ENCODE peak calls at places on chromosome 1, in seven cellular contexts. One of them, this sample, is unnamed.

GRCh38 chr1:180255538-180256352 is 25.7 kb downstream of the LHX4 start:
- DNase-seq in adipocyte: no peak
- DNase-seq in endothelial cell: no peak
- DNase-seq in AG04450: no peak
- DNase-seq in NCI-H524: no peak
- DNase-seq in kidney tubule cell: no peak
- DNase-seq in lower leg skin: no peak
- DNase-seq in this sample: no peak

GRCh38 chr1:1185101-1185765 is 11.6 kb downstream of the TTLL10 start:
- DNase-seq in endothelial cell: peak; percentile 3
- DNase-seq in NCI-H524: no peak
- DNase-seq in lower leg skin: no peak
- DNase-seq in kidney tubule cell: no peak
- DNase-seq in AG04450: no peak
- DNase-seq in adipocyte: no peak
- DNase-seq in this sample: no peak

GRCh38 chr1:33335020-33335419 is 14.1 kb upstream of the A3GALT2 start:
- DNase-seq in lower leg skin: no peak
- DNase-seq in endothelial cell: no peak
- DNase-seq in adipocyte: no peak
- DNase-seq in AG04450: no peak
- DNase-seq in NCI-H524: no peak
- DNase-seq in kidney tubule cell: no peak
- DNase-seq in this sample: no peak

GRCh38 chr1:7279753-7280150 is 491.3 kb upstream of the VAMP3 start:
- DNase-seq in lower leg skin: peak; percentile 20
- DNase-seq in NCI-H524: no peak
- DNase-seq in AG04450: no peak
- DNase-seq in endothelial cell: no peak
- DNase-seq in adipocyte: no peak
- DNase-seq in kidney tubule cell: no peak
- DNase-seq in this sample: no peak

GRCh38 chr1:11180342-11180744 is 8.8 kb upstream of the ANGPTL7 start:
- DNase-seq in AG04450: no peak
- DNase-seq in endothelial cell: no peak
- DNase-seq in lower leg skin: no peak
- DNase-seq in adipocyte: peak; percentile 59
- DNase-seq in kidney tubule cell: peak; percentile 89
- DNase-seq in NCI-H524: no peak
- DNase-seq in this sample: peak; percentile 70

GRCh38 chr1:54781023-54781723 is 16.9 kb upstream of the PARS2 start:
- DNase-seq in lower leg skin: no peak
- DNase-seq in kidney tubule cell: no peak
- DNase-seq in endothelial cell: peak; percentile 39
- DNase-seq in AG04450: no peak
- DNase-seq in adipocyte: no peak
- DNase-seq in NCI-H524: no peak
- DNase-seq in this sample: no peak

GRCh38 chr1:211549092-211549749 is 29.7 kb downstream of the SLC30A1 start:
- DNase-seq in adipocyte: no peak
- DNase-seq in AG04450: no peak
- DNase-seq in lower leg skin: peak; percentile 69
- DNase-seq in NCI-H524: no peak
- DNase-seq in kidney tubule cell: no peak
- DNase-seq in endothelial cell: no peak
- DNase-seq in this sample: no peak

GRCh38 chr1:67110352-67110751 is 24.4 kb downstream of the C1orf141 start:
- DNase-seq in AG04450: no peak
- DNase-seq in lower leg skin: no peak
- DNase-seq in adipocyte: no peak
- DNase-seq in kidney tubule cell: no peak
- DNase-seq in NCI-H524: no peak
- DNase-seq in endothelial cell: no peak
- DNase-seq in this sample: no peak

GRCh38 chr1:224744521-224744920 is 128.4 kb downstream of the CNIH3 start:
- DNase-seq in AG04450: no peak
- DNase-seq in kidney tubule cell: no peak
- DNase-seq in endothelial cell: no peak
- DNase-seq in lower leg skin: peak; percentile 59
- DNase-seq in NCI-H524: no peak
- DNase-seq in adipocyte: no peak
- DNase-seq in this sample: no peak

This sample was measured in fibroblast of gingiva.